ENCODE peak calls at places on chromosomes 12 and 14, in nine cellular contexts. P is ovary; U is Panc1; A is foreskin keratinocyte; O is HCT116; N is lung; G is mammary epithelial cell; F is upper lobe of left lung; J is CD4-positive, alpha-beta T cell. X is an unnamed sample.

GRCh38 chr14:23327947-23328744 is 6.9 kb downstream of the PABPN1 start:
- DNase-seq in P (peak; percentile 72), U (peak; percentile 39), A (peak; percentile 44), O (peak; percentile 60), N (peak; percentile 65), G (peak; percentile 57), F (peak; percentile 66), J (peak; percentile 45), X (peak; percentile 61)

GRCh38 chr14:76826122-76826521 is at the start of gene LRRC74A:
- DNase-seq in P (no peak), U (no peak), A (peak; percentile 18), O (no peak), N (no peak), G (peak; percentile 45), F (no peak), J (no peak), X (no peak)

GRCh38 chr14:94917041-94917600 is 147.2 kb upstream of the GSC start:
- DNase-seq in P (no peak), U (no peak), A (no peak), O (no peak), N (no peak), G (no peak), F (no peak), J (no peak), X (no peak)

GRCh38 chr12:110100315-110100970 is 23.7 kb upstream of the IFT81 start:
- DNase-seq in P (peak; percentile 73), U (peak; percentile 53), A (peak; percentile 40), O (peak; percentile 48), N (peak; percentile 66), G (peak; percentile 32), F (peak; percentile 67), J (peak; percentile 32), X (peak; percentile 51)

GRCh38 chr12:104680070-104680469 is 223.3 kb downstream of the CHST11 start:
- DNase-seq in P (no peak), U (no peak), A (no peak), O (peak; percentile 13), N (no peak), G (no peak), F (no peak), J (no peak), X (no peak)

GRCh38 chr12:57522887-57523705 is 472 bp downstream of the MBD6 start:
- DNase-seq in P (peak; percentile 79), U (no peak), A (no peak), O (no peak), N (peak; percentile 76), G (peak; percentile 23), F (peak; percentile 73), J (peak; percentile 25), X (no peak)

GRCh38 chr12:20268121-20268732 is 100.1 kb upstream of the PDE3A start:
- DNase-seq in P (no peak), U (no peak), A (no peak), O (no peak), N (no peak), G (no peak), F (no peak), J (no peak), X (no peak)

GRCh38 chr12:14785568-14785967 is 17.7 kb downstream of the WBP11 start:
- DNase-seq in P (no peak), U (no peak), A (no peak), O (no peak), N (no peak), G (no peak), F (no peak), J (no peak), X (no peak)

GRCh38 chr12:69284131-69284530 is 44.8 kb downstream of the CPSF6 start:
- DNase-seq in P (peak; percentile 86), U (no peak), A (no peak), O (peak; percentile 52), N (peak; percentile 74), G (peak; percentile 60), F (peak; percentile 76), J (no peak), X (peak; percentile 73)

GRCh38 chr14:71089974-71090373 is 182.7 kb downstream of the PCNX1 start:
- DNase-seq in P (no peak), U (no peak), A (peak; percentile 23), O (no peak), N (no peak), G (no peak), F (no peak), J (no peak), X (no peak)

GRCh38 chr14:34930591-34931069 is 52.2 kb upstream of the SRP54 start:
- DNase-seq in P (no peak), U (no peak), A (no peak), O (no peak), N (no peak), G (no peak), F (no peak), J (peak; percentile 17), X (no peak)

GRCh38 chr12:83114042-83114441 is 427.3 kb downstream of the TMTC2 start:
- DNase-seq in P (no peak), U (no peak), A (no peak), O (no peak), N (no peak), G (no peak), F (no peak), J (no peak), X (no peak)

GRCh38 chr14:100305446-100306255 is 593 bp downstream of the SLC25A29 start:
- DNase-seq in P (peak; percentile 71), U (no peak), A (no peak), O (no peak), N (no peak), G (no peak), F (peak; percentile 59), J (no peak), X (no peak)

GRCh38 chr12:110022980-110023633 is 23.9 kb downstream of the ANKRD13A start:
- DNase-seq in P (no peak), U (no peak), A (peak; percentile 46), O (no peak), N (no peak), G (peak; percentile 21), F (no peak), J (no peak), X (peak; percentile 39)

GRCh38 chr12:28568709-28569108 is 378.5 kb downstream of the CCDC91 start:
- DNase-seq in P (no peak), U (no peak), A (no peak), O (no peak), N (no peak), G (no peak), F (no peak), J (no peak), X (no peak)

GRCh38 chr12:118360785-118361404 is 11.8 kb downstream of the TAOK3 start:
- DNase-seq in P (no peak), U (no peak), A (peak; percentile 62), O (peak; percentile 19), N (no peak), G (peak; percentile 54), F (no peak), J (no peak), X (no peak)

GRCh38 chr12:68428724-68429580 is 96.8 kb upstream of the MDM1 start:
- DNase-seq in P (no peak), U (no peak), A (no peak), O (no peak), N (no peak), G (no peak), F (no peak), J (no peak), X (no peak)

GRCh38 chr12:126926023-126926600 is 1340.9 kb upstream of the TMEM132C start:
- DNase-seq in P (no peak), U (no peak), A (no peak), O (no peak), N (no peak), G (peak; percentile 4), F (no peak), J (no peak), X (no peak)
- TF ChIP-seq CTCF in P (no peak), U (peak; percentile 18), A (no peak), O (no peak), N (no peak), G (peak; percentile 44), F (no peak), J (no peak), X (no peak)

GRCh38 chr12:50536831-50537537 is 32.2 kb downstream of the DIP2B start:
- DNase-seq in P (no peak), U (no peak), A (peak; percentile 50), O (no peak), N (no peak), G (no peak), F (no peak), J (no peak), X (no peak)

GRCh38 chr12:50530532-50530931 is 25.7 kb downstream of the DIP2B start:
- DNase-seq in P (no peak), U (no peak), A (no peak), O (no peak), N (no peak), G (no peak), F (no peak), J (no peak), X (no peak)

GRCh38 chr12:50533203-50533584 is 28.4 kb downstream of the DIP2B start:
- DNase-seq in P (no peak), U (no peak), A (no peak), O (no peak), N (no peak), G (no peak), F (no peak), J (no peak), X (no peak)

GRCh38 chr12:50537538-50537919 is 32.7 kb downstream of the DIP2B start:
- DNase-seq in P (no peak), U (peak; percentile 80), A (peak; percentile 90), O (peak; percentile 56), N (no peak), G (peak; percentile 92), F (no peak), J (no peak), X (no peak)

DNA sequence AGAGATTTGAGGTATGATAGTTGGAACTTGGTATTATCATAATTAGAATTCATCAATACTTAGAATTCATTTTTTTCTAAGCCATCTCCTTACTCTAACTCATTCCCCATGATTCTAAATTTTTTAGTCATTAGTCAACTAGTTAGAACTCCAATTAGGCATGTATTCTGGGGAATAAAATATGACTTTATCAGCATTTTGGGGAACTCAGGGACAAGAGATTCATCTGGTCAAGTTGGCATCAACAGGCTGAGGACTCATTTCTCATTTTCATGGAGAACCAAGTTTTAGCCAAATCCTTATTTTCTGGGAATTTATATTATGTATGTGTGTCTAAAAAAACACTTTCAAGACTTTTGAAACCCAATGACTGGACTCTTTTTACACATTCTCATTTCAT is 29.2 kb downstream of the DIP2B start:
- DNase-seq in P (no peak), U (no peak), A (no peak), O (no peak), N (no peak), G (no peak), F (no peak), J (no peak), X (no peak)
- H3K27ac ChIP-seq in P (no peak overlapping the region), U (no peak overlapping the region), A (peak overlapping the region; percentile 96), O (peak overlapping the region; percentile 80), N (no peak overlapping the region), G (peak overlapping the region; percentile 98), F (no peak overlapping the region), J (peak overlapping the region; percentile 74), X (peak overlapping the region; percentile 88)

GRCh38 chr12:122350444-122350843 is 72.0 kb downstream of the CLIP1 start:
- DNase-seq in P (no peak), U (no peak), A (no peak), O (no peak), N (no peak), G (no peak), F (no peak), J (no peak), X (no peak)
- TF ChIP-seq CTCF in P (no peak), U (no peak), A (no peak), O (no peak), N (no peak), G (no peak), F (no peak), J (no peak), X (no peak)

GRCh38 chr12:124525455-124525854 is 42.0 kb downstream of the NCOR2 start:
- DNase-seq in P (peak; percentile 34), U (no peak), A (no peak), O (no peak), N (no peak), G (no peak), F (no peak), J (no peak), X (no peak)
- H3K27ac ChIP-seq in P (peak overlapping the region; percentile 24), U (peak overlapping the region; percentile 77), A (no peak overlapping the region), O (no peak overlapping the region), N (no peak overlapping the region), G (no peak overlapping the region), F (peak overlapping the region; percentile 32), J (no peak overlapping the region), X (peak overlapping the region; percentile 97)

X was measured in breast epithelium.